ENCODE peak calls at places on chromosomes 12 and 14, in six cellular contexts. One of them, this sample, is unnamed.

GRCh38 chr14:103688906-103689902 is 26.0 kb downstream of the XRCC3 start:
- DNase-seq in H1: no peak
- DNase-seq in trophoblast cell: no peak
- DNase-seq in H9: no peak
- DNase-seq in neuronal stem cell: no peak
- DNase-seq in IMR-90: no peak
- DNase-seq in this sample: no peak

GRCh38 chr12:7970475-7971252 is 34.7 kb upstream of the SLC2A3 start:
- DNase-seq in trophoblast cell: peak; percentile 98
- DNase-seq in IMR-90: peak; percentile 94
- DNase-seq in neuronal stem cell: peak; percentile 90
- DNase-seq in H1: peak; percentile 88
- DNase-seq in H9: peak; percentile 98
- DNase-seq in this sample: peak; percentile 97

GRCh38 chr12:117038023-117038680 is 61.1 kb downstream of the TESC start:
- DNase-seq in IMR-90: no peak
- DNase-seq in trophoblast cell: no peak
- DNase-seq in H9: no peak
- DNase-seq in neuronal stem cell: no peak
- DNase-seq in H1: no peak
- DNase-seq in this sample: no peak

GRCh38 chr12:24138041-24138440 is 188.6 kb upstream of the SOX5 start:
- DNase-seq in H9: no peak
- DNase-seq in trophoblast cell: no peak
- DNase-seq in IMR-90: no peak
- DNase-seq in neuronal stem cell: no peak
- DNase-seq in H1: no peak
- DNase-seq in this sample: no peak

GRCh38 chr12:132623072-132623869 is 4.7 kb downstream of the P2RX2 start:
- DNase-seq in neuronal stem cell: no peak
- DNase-seq in IMR-90: no peak
- DNase-seq in trophoblast cell: peak; percentile 86
- DNase-seq in H9: no peak
- DNase-seq in H1: no peak
- DNase-seq in this sample: no peak

GRCh38 chr12:108980831-108981618 is 39.8 kb downstream of the SVOP start:
- DNase-seq in IMR-90: peak; percentile 32
- DNase-seq in neuronal stem cell: no peak
- DNase-seq in H1: peak; percentile 10
- DNase-seq in H9: no peak
- DNase-seq in trophoblast cell: peak; percentile 14
- DNase-seq in this sample: no peak

GRCh38 chr14:68548194-68549056 is 244.4 kb downstream of the ZFP36L1 start:
- DNase-seq in IMR-90: peak; percentile 98
- DNase-seq in trophoblast cell: peak; percentile 95
- DNase-seq in H1: no peak
- DNase-seq in neuronal stem cell: peak; percentile 51
- DNase-seq in H9: no peak
- DNase-seq in this sample: peak; percentile 99

GRCh38 chr14:104355101-104355691 is 216.8 kb downstream of the KIF26A start:
- DNase-seq in neuronal stem cell: no peak
- DNase-seq in H9: peak; percentile 25
- DNase-seq in trophoblast cell: no peak
- DNase-seq in H1: no peak
- DNase-seq in IMR-90: no peak
- DNase-seq in this sample: no peak

GRCh38 chr12:83904175-83904574 is 1008.4 kb downstream of the SLC6A15 start:
- DNase-seq in H9: no peak
- DNase-seq in neuronal stem cell: no peak
- DNase-seq in trophoblast cell: no peak
- DNase-seq in H1: no peak
- DNase-seq in IMR-90: no peak
- DNase-seq in this sample: no peak

DNA sequence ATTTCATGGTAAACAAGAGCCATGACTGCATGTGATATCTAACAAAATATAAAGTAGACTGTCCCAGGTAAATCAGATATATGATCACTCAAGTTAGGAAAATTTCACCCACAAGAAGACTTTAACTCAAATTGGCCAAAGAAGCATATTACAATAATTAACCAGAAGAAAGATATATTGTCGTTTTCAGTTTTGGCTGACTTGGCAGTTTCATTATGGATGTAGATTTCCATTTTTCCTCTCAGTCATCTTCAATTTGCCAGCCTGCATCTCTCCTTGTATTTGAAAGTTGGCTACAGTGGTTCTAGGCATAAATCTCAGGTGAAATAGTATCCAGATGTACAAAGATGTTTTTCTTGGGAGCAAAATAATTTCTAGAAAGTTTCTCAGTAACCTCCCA is 761.6 kb downstream of the LRFN5 start:
- DNase-seq in IMR-90: no peak
- DNase-seq in H9: no peak
- DNase-seq in neuronal stem cell: no peak
- DNase-seq in H1: no peak
- DNase-seq in trophoblast cell: no peak
- DNase-seq in this sample: no peak
- H3K14ac ChIP-seq in IMR-90: no peak overlapping the region
- H3K14ac ChIP-seq in H9: no peak overlapping the region
- H3K14ac ChIP-seq in neuronal stem cell: no peak overlapping the region
- H3K14ac ChIP-seq in H1: no peak overlapping the region
- H3K14ac ChIP-seq in trophoblast cell: no peak overlapping the region
- H3K14ac ChIP-seq in this sample: no peak overlapping the region

GRCh38 chr12:12648284-12648683 is 36.6 kb downstream of the CREBL2 start:
- DNase-seq in H1: no peak
- DNase-seq in IMR-90: no peak
- DNase-seq in H9: no peak
- DNase-seq in neuronal stem cell: no peak
- DNase-seq in trophoblast cell: no peak
- DNase-seq in this sample: no peak

GRCh38 chr12:12645485-12645884 is 33.8 kb downstream of the CREBL2 start:
- DNase-seq in H1: no peak
- DNase-seq in IMR-90: peak; percentile 40
- DNase-seq in neuronal stem cell: no peak
- DNase-seq in trophoblast cell: peak; percentile 40
- DNase-seq in H9: peak; percentile 47
- DNase-seq in this sample: peak; percentile 26

GRCh38 chr12:12646483-12647072 is 34.9 kb downstream of the CREBL2 start:
- DNase-seq in IMR-90: no peak
- DNase-seq in neuronal stem cell: no peak
- DNase-seq in H9: no peak
- DNase-seq in trophoblast cell: no peak
- DNase-seq in H1: no peak
- DNase-seq in this sample: no peak

GRCh38 chr12:12651752-12652151 is 40.1 kb downstream of the CREBL2 start:
- DNase-seq in IMR-90: no peak
- DNase-seq in neuronal stem cell: no peak
- DNase-seq in trophoblast cell: no peak
- DNase-seq in H1: no peak
- DNase-seq in H9: no peak
- DNase-seq in this sample: no peak

DNA sequence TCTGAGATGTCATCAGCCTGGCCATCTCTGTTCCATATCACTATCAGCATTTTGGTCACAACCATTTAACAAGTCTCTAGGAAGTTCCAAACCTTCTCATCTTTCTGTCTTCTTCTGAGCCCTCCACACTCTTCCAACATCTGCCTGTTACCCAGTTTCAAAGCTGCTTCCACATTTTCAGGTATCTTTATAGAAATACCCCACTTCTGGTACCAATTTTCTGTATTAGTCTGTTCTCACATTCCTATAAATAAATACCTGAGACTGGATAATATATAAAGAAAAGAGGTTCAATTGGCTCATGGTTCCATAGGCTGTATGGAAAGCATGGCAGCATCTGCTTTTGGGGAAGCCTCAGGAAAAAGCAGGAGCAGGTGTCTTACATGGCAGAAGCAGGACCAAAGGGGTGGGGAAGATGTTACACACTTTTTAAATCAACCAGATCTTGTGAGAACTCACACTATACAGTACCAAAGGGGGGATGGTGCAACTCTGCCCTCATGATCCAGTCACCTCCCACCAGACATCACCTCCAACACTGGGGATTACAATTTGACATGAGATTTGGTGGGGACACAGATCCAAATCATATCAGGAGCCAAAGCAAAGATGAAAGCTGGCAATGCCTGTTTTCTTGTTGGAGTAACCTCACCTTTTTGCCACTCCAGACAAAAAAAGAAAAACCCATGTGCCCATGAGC is 37.4 kb downstream of the CREBL2 start:
- DNase-seq in IMR-90: no peak
- DNase-seq in neuronal stem cell: no peak
- DNase-seq in H9: no peak
- DNase-seq in H1: no peak
- DNase-seq in trophoblast cell: no peak
- DNase-seq in this sample: no peak
- H3K14ac ChIP-seq in IMR-90: no peak overlapping the region
- H3K14ac ChIP-seq in neuronal stem cell: no peak overlapping the region
- H3K14ac ChIP-seq in H9: no peak overlapping the region
- H3K14ac ChIP-seq in H1: no peak overlapping the region
- H3K14ac ChIP-seq in trophoblast cell: no peak overlapping the region
- H3K14ac ChIP-seq in this sample: no peak overlapping the region

GRCh38 chr12:69688496-69689427 is 10.3 kb downstream of the BEST3 start:
- DNase-seq in H9: peak; percentile 91
- DNase-seq in neuronal stem cell: no peak
- DNase-seq in IMR-90: peak; percentile 94
- DNase-seq in trophoblast cell: peak; percentile 91
- DNase-seq in H1: peak; percentile 71
- DNase-seq in this sample: peak; percentile 95
- H3K14ac ChIP-seq in H9: no peak overlapping the region
- H3K14ac ChIP-seq in neuronal stem cell: no peak overlapping the region
- H3K14ac ChIP-seq in IMR-90: peak overlapping the region; percentile 5
- H3K14ac ChIP-seq in trophoblast cell: peak overlapping the region; percentile 3
- H3K14ac ChIP-seq in H1: no peak overlapping the region
- H3K14ac ChIP-seq in this sample: no peak overlapping the region

DNA sequence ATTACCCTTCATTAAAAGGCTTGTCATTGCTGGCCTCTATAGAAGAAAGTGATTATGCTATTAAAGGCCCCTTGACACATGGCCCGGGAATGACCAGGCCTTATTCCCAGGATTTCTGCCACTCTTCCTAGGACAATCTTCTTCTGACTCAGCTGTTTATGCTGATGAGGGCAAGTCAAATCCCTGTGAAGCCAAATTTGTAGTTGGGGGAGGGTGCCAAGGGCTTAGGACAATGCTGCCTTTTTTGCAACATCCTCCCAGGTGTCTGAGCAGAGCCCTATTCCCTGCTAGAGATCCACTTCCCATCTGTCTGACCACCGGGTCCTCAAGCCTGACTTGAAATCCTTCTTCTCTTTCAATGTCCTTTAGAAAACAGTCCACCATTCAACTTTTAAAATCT is 230.7 kb upstream of the SRRM4 start:
- DNase-seq in neuronal stem cell: no peak
- DNase-seq in H9: no peak
- DNase-seq in H1: no peak
- DNase-seq in IMR-90: no peak
- DNase-seq in trophoblast cell: no peak
- DNase-seq in this sample: no peak
- H3K14ac ChIP-seq in neuronal stem cell: no peak overlapping the region
- H3K14ac ChIP-seq in H9: no peak overlapping the region
- H3K14ac ChIP-seq in H1: no peak overlapping the region
- H3K14ac ChIP-seq in IMR-90: no peak overlapping the region
- H3K14ac ChIP-seq in trophoblast cell: no peak overlapping the region
- H3K14ac ChIP-seq in this sample: no peak overlapping the region